ENCODE peak calls at places on chromosomes 7 and 10, in nine cellular contexts. One of them, this sample, is unnamed.
A peak's percentile ranks its signal among the peaks of the same experiment; 100 is the strongest.

GRCh38 chr7:106402898-106403297 is 118.1 kb upstream of the NAMPT start:
- DNase-seq in adrenal gland: no peak
- DNase-seq in hepatocyte: no peak
- DNase-seq in left ventricle myocardium inferior: no peak
- DNase-seq in left lung: no peak
- DNase-seq in HFFc6: no peak
- DNase-seq in GM12865: no peak
- DNase-seq in Calu3: no peak
- DNase-seq in cardiac fibroblast: no peak
- DNase-seq in this sample: no peak

GRCh38 chr7:70177166-70177565 is 578.9 kb downstream of the AUTS2 start:
- DNase-seq in adrenal gland: no peak
- DNase-seq in hepatocyte: no peak
- DNase-seq in left ventricle myocardium inferior: no peak
- DNase-seq in left lung: no peak
- DNase-seq in HFFc6: no peak
- DNase-seq in GM12865: peak; percentile 8
- DNase-seq in Calu3: no peak
- DNase-seq in cardiac fibroblast: no peak
- DNase-seq in this sample: no peak

GRCh38 chr7:110446658-110447057 is 644.3 kb upstream of the LRRN3 start:
- DNase-seq in adrenal gland: no peak
- DNase-seq in hepatocyte: no peak
- DNase-seq in left ventricle myocardium inferior: no peak
- DNase-seq in left lung: no peak
- DNase-seq in HFFc6: no peak
- DNase-seq in GM12865: no peak
- DNase-seq in Calu3: no peak
- DNase-seq in cardiac fibroblast: no peak
- DNase-seq in this sample: no peak

GRCh38 chr7:291302-292092 is 1.5 kb downstream of the FOXL3 start:
- DNase-seq in adrenal gland: no peak
- DNase-seq in hepatocyte: no peak
- DNase-seq in left ventricle myocardium inferior: no peak
- DNase-seq in left lung: no peak
- DNase-seq in HFFc6: no peak
- DNase-seq in GM12865: no peak
- DNase-seq in Calu3: no peak
- DNase-seq in cardiac fibroblast: no peak
- DNase-seq in this sample: no peak

GRCh38 chr7:111735661-111736323 is 173.5 kb upstream of the IMMP2L start:
- DNase-seq in adrenal gland: peak; percentile 38
- DNase-seq in hepatocyte: peak; percentile 82
- DNase-seq in left ventricle myocardium inferior: no peak
- DNase-seq in left lung: no peak
- DNase-seq in HFFc6: peak; percentile 74
- DNase-seq in GM12865: peak; percentile 68
- DNase-seq in Calu3: peak; percentile 72
- DNase-seq in cardiac fibroblast: peak; percentile 86
- DNase-seq in this sample: peak; percentile 48

GRCh38 chr10:116269612-116270011 is 3.4 kb downstream of the GFRA1 start:
- DNase-seq in adrenal gland: no peak
- DNase-seq in hepatocyte: no peak
- DNase-seq in left ventricle myocardium inferior: no peak
- DNase-seq in left lung: no peak
- DNase-seq in HFFc6: no peak
- DNase-seq in GM12865: no peak
- DNase-seq in Calu3: no peak
- DNase-seq in cardiac fibroblast: no peak
- DNase-seq in this sample: no peak

GRCh38 chr7:2231992-2232765 is 566 bp downstream of the MAD1L1 start:
- DNase-seq in adrenal gland: no peak
- DNase-seq in hepatocyte: peak; percentile 37
- DNase-seq in left ventricle myocardium inferior: no peak
- DNase-seq in left lung: no peak
- DNase-seq in HFFc6: no peak
- DNase-seq in GM12865: no peak
- DNase-seq in Calu3: peak; percentile 46
- DNase-seq in cardiac fibroblast: no peak
- DNase-seq in this sample: peak; percentile 51

GRCh38 chr7:94513565-94513860 is 3.9 kb downstream of the CASD1 start:
- DNase-seq in adrenal gland: no peak
- DNase-seq in hepatocyte: no peak
- DNase-seq in left ventricle myocardium inferior: no peak
- DNase-seq in left lung: no peak
- DNase-seq in HFFc6: no peak
- DNase-seq in GM12865: no peak
- DNase-seq in Calu3: no peak
- DNase-seq in cardiac fibroblast: peak; percentile 5
- DNase-seq in this sample: no peak

GRCh38 chr10:29730461-29730860 is 95.7 kb upstream of the SVIL start:
- DNase-seq in adrenal gland: no peak
- DNase-seq in hepatocyte: no peak
- DNase-seq in left ventricle myocardium inferior: no peak
- DNase-seq in left lung: no peak
- DNase-seq in HFFc6: no peak
- DNase-seq in GM12865: no peak
- DNase-seq in Calu3: no peak
- DNase-seq in cardiac fibroblast: no peak
- DNase-seq in this sample: no peak

GRCh38 chr7:150324366-150324961 is 1.1 kb upstream of the ACTR3C start:
- DNase-seq in adrenal gland: peak; percentile 33
- DNase-seq in hepatocyte: peak; percentile 57
- DNase-seq in left ventricle myocardium inferior: no peak
- DNase-seq in left lung: no peak
- DNase-seq in HFFc6: no peak
- DNase-seq in GM12865: no peak
- DNase-seq in Calu3: no peak
- DNase-seq in cardiac fibroblast: no peak
- DNase-seq in this sample: peak; percentile 17

GRCh38 chr10:6394084-6394483 is 186.0 kb downstream of the PRKCQ start:
- DNase-seq in adrenal gland: no peak
- DNase-seq in hepatocyte: peak; percentile 60
- DNase-seq in left ventricle myocardium inferior: no peak
- DNase-seq in left lung: no peak
- DNase-seq in HFFc6: no peak
- DNase-seq in GM12865: no peak
- DNase-seq in Calu3: no peak
- DNase-seq in cardiac fibroblast: no peak
- DNase-seq in this sample: no peak

GRCh38 chr10:92946491-92946890 is 98.2 kb downstream of the EXOC6 start:
- DNase-seq in adrenal gland: no peak
- DNase-seq in hepatocyte: no peak
- DNase-seq in left ventricle myocardium inferior: no peak
- DNase-seq in left lung: no peak
- DNase-seq in HFFc6: no peak
- DNase-seq in GM12865: no peak
- DNase-seq in Calu3: no peak
- DNase-seq in cardiac fibroblast: no peak
- DNase-seq in this sample: no peak

GRCh38 chr10:73166972-73167371 is 836 bp downstream of the ECD start:
- DNase-seq in adrenal gland: no peak
- DNase-seq in hepatocyte: no peak
- DNase-seq in left ventricle myocardium inferior: no peak
- DNase-seq in left lung: no peak
- DNase-seq in HFFc6: no peak
- DNase-seq in GM12865: no peak
- DNase-seq in Calu3: no peak
- DNase-seq in cardiac fibroblast: no peak
- DNase-seq in this sample: no peak

GRCh38 chr10:101495324-101495925 is 92.6 kb downstream of the POLL start:
- DNase-seq in adrenal gland: no peak
- DNase-seq in hepatocyte: peak; percentile 7
- DNase-seq in left ventricle myocardium inferior: no peak
- DNase-seq in left lung: no peak
- DNase-seq in HFFc6: peak; percentile 6
- DNase-seq in GM12865: peak; percentile 17
- DNase-seq in Calu3: peak; percentile 1
- DNase-seq in cardiac fibroblast: peak; percentile 15
- DNase-seq in this sample: no peak
- TF ChIP-seq CTCF in adrenal gland: no peak
- TF ChIP-seq CTCF in hepatocyte: peak; percentile 42
- TF ChIP-seq CTCF in left ventricle myocardium inferior: peak; percentile 36
- TF ChIP-seq CTCF in left lung: no peak
- TF ChIP-seq CTCF in HFFc6: peak; percentile 42
- TF ChIP-seq CTCF in GM12865: peak; percentile 16
- TF ChIP-seq CTCF in Calu3: no peak
- TF ChIP-seq CTCF in cardiac fibroblast: no peak
- TF ChIP-seq CTCF in this sample: peak; percentile 44

GRCh38 chr10:103736763-103737162 is 118.6 kb downstream of the SH3PXD2A start:
- DNase-seq in adrenal gland: no peak
- DNase-seq in hepatocyte: no peak
- DNase-seq in left ventricle myocardium inferior: no peak
- DNase-seq in left lung: no peak
- DNase-seq in HFFc6: peak; percentile 13
- DNase-seq in GM12865: peak; percentile 36
- DNase-seq in Calu3: no peak
- DNase-seq in cardiac fibroblast: peak; percentile 33
- DNase-seq in this sample: no peak
- TF ChIP-seq CTCF in adrenal gland: no peak
- TF ChIP-seq CTCF in hepatocyte: no peak
- TF ChIP-seq CTCF in left ventricle myocardium inferior: no peak
- TF ChIP-seq CTCF in left lung: no peak
- TF ChIP-seq CTCF in HFFc6: no peak
- TF ChIP-seq CTCF in GM12865: no peak
- TF ChIP-seq CTCF in Calu3: no peak
- TF ChIP-seq CTCF in cardiac fibroblast: no peak
- TF ChIP-seq CTCF in this sample: no peak

GRCh38 chr7:134535272-134535918 is 8.0 kb downstream of the AKR1B10 start:
- DNase-seq in adrenal gland: no peak
- DNase-seq in hepatocyte: no peak
- DNase-seq in left ventricle myocardium inferior: no peak
- DNase-seq in left lung: no peak
- DNase-seq in HFFc6: no peak
- DNase-seq in GM12865: no peak
- DNase-seq in Calu3: no peak
- DNase-seq in cardiac fibroblast: no peak
- DNase-seq in this sample: no peak

GRCh38 chr7:134534633-134535032 is 7.3 kb downstream of the AKR1B10 start:
- DNase-seq in adrenal gland: no peak
- DNase-seq in hepatocyte: no peak
- DNase-seq in left ventricle myocardium inferior: no peak
- DNase-seq in left lung: no peak
- DNase-seq in HFFc6: no peak
- DNase-seq in GM12865: no peak
- DNase-seq in Calu3: no peak
- DNase-seq in cardiac fibroblast: no peak
- DNase-seq in this sample: no peak

GRCh38 chr7:134535919-134536299 is 8.5 kb downstream of the AKR1B10 start:
- DNase-seq in adrenal gland: no peak
- DNase-seq in hepatocyte: no peak
- DNase-seq in left ventricle myocardium inferior: no peak
- DNase-seq in left lung: no peak
- DNase-seq in HFFc6: no peak
- DNase-seq in GM12865: no peak
- DNase-seq in Calu3: no peak
- DNase-seq in cardiac fibroblast: no peak
- DNase-seq in this sample: no peak

GRCh38 chr7:134532155-134533089 is 5.1 kb downstream of the AKR1B10 start:
- DNase-seq in adrenal gland: no peak
- DNase-seq in hepatocyte: no peak
- DNase-seq in left ventricle myocardium inferior: no peak
- DNase-seq in left lung: no peak
- DNase-seq in HFFc6: no peak
- DNase-seq in GM12865: no peak
- DNase-seq in Calu3: peak; percentile 63
- DNase-seq in cardiac fibroblast: no peak
- DNase-seq in this sample: no peak

DNA sequence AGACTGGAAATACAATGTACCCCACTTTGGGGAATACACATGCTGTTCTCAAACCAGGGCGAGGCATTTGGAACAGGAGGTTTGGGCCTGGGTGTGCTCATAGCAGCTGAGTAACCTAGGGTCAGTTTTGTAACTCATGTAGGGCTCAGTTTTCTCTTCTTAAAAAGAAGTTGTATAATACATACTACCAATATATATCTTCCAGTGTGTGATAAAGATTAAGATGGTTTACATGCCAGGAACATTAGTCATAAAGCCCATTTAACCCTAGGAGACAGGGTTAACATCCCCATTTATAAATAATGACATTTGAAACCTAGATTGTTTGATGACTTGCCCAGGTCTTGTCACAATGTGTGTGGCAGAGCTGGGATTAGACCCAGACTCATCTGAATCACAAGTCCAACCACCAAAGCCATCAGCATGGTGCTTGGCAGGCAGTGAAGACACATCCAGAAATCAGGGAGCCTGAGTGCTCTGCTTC is 6.0 kb downstream of the AKR1B10 start:
- DNase-seq in adrenal gland: no peak
- DNase-seq in hepatocyte: no peak
- DNase-seq in left ventricle myocardium inferior: no peak
- DNase-seq in left lung: no peak
- DNase-seq in HFFc6: peak; percentile 2
- DNase-seq in GM12865: no peak
- DNase-seq in Calu3: no peak
- DNase-seq in cardiac fibroblast: no peak
- DNase-seq in this sample: no peak
- TF ChIP-seq CTCF in adrenal gland: no peak
- TF ChIP-seq CTCF in hepatocyte: no peak
- TF ChIP-seq CTCF in left ventricle myocardium inferior: no peak
- TF ChIP-seq CTCF in left lung: no peak
- TF ChIP-seq CTCF in HFFc6: no peak
- TF ChIP-seq CTCF in GM12865: no peak
- TF ChIP-seq CTCF in Calu3: no peak
- TF ChIP-seq CTCF in cardiac fibroblast: no peak
- TF ChIP-seq CTCF in this sample: no peak

DNA sequence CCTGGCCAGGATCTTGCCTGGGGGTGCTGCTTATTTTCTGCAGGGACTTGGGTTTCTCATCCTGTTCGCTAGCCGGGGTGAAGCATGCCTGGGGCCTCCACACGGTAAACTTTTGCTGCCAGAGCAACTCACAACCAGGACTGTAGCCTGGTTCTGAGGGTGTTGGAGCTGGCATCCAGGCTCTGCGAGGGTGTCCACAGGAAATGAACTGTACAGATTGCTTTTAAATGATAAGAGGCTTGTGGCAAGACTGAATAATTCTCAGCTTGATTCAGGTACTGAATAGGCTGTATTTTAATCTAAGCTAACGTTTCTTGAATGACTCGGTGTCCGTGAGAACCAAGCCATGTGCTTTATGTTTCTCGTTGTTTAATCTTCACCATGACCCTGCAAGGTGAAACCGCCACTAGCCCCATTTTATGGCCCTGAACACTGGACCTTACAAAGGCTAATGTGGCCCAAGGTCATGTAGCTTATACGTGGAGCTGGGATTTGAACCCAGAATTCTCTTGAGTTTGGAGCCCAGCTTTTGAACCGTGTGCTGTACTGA is 49.4 kb downstream of the EEPD1 start:
- DNase-seq in adrenal gland: no peak
- DNase-seq in hepatocyte: no peak
- DNase-seq in left ventricle myocardium inferior: no peak
- DNase-seq in left lung: no peak
- DNase-seq in HFFc6: no peak
- DNase-seq in GM12865: no peak
- DNase-seq in Calu3: no peak
- DNase-seq in cardiac fibroblast: no peak
- DNase-seq in this sample: no peak
- TF ChIP-seq CTCF in adrenal gland: no peak
- TF ChIP-seq CTCF in hepatocyte: no peak
- TF ChIP-seq CTCF in left ventricle myocardium inferior: no peak
- TF ChIP-seq CTCF in left lung: no peak
- TF ChIP-seq CTCF in HFFc6: no peak
- TF ChIP-seq CTCF in GM12865: no peak
- TF ChIP-seq CTCF in Calu3: no peak
- TF ChIP-seq CTCF in cardiac fibroblast: no peak
- TF ChIP-seq CTCF in this sample: no peak

GRCh38 chr10:71812016-71812912 is 38.8 kb downstream of the PSAP start:
- DNase-seq in adrenal gland: peak; percentile 62
- DNase-seq in hepatocyte: peak; percentile 81
- DNase-seq in left ventricle myocardium inferior: peak; percentile 68
- DNase-seq in left lung: peak; percentile 77
- DNase-seq in HFFc6: peak; percentile 4
- DNase-seq in GM12865: peak; percentile 76
- DNase-seq in Calu3: peak; percentile 92
- DNase-seq in cardiac fibroblast: peak; percentile 52
- DNase-seq in this sample: peak; percentile 87
- TF ChIP-seq CTCF in adrenal gland: peak; percentile 64
- TF ChIP-seq CTCF in hepatocyte: peak; percentile 65
- TF ChIP-seq CTCF in left ventricle myocardium inferior: peak; percentile 88
- TF ChIP-seq CTCF in left lung: peak; percentile 91
- TF ChIP-seq CTCF in HFFc6: peak; percentile 86
- TF ChIP-seq CTCF in GM12865: peak; percentile 91
- TF ChIP-seq CTCF in Calu3: peak; percentile 97
- TF ChIP-seq CTCF in cardiac fibroblast: peak; percentile 89
- TF ChIP-seq CTCF in this sample: peak; percentile 92

This sample was measured in GM10248.